ENCODE peak calls at places on chromosomes 12 and 14, in ten cellular contexts. One of them, this sample, is unnamed.

GRCh38 chr12:113403435-113404415 is at the start of gene SDS:
- DNase-seq in stimulated activated CD4-positive, alpha-beta T cell treated with anti-CD3 and anti-CD28 coated beads, Interleukin-4, amount 100 ng/mL, for 48 hours: no peak
- DNase-seq in activated CD4-positive, alpha-beta T cell treated with anti-CD3 and anti-CD28 coated beads, Interleukin-2, amount 50 U/mL, for 48 hours: no peak
- DNase-seq in NCI-H1436 treated with DMSO at 0.1 percent for 48 hours: no peak
- DNase-seq in anterior cingulate cortex: peak; percentile 30
- DNase-seq in DMS79 treated with DMSO at 0.1 percent for 48 hours: no peak
- DNase-seq in MCF 10A: peak; percentile 71
- DNase-seq in K562: peak; percentile 51
- DNase-seq in BJ: no peak
- DNase-seq in adrenal gland: peak; percentile 84
- DNase-seq in this sample: peak; percentile 43

GRCh38 chr14:23399136-23399535 is 8.9 kb downstream of the MYH6 start:
- DNase-seq in MCF 10A: no peak
- DNase-seq in activated CD4-positive, alpha-beta T cell treated with anti-CD3 and anti-CD28 coated beads, Interleukin-2, amount 50 U/mL, for 48 hours: no peak
- DNase-seq in BJ: no peak
- DNase-seq in adrenal gland: no peak
- DNase-seq in anterior cingulate cortex: no peak
- DNase-seq in K562: no peak
- DNase-seq in stimulated activated CD4-positive, alpha-beta T cell treated with anti-CD3 and anti-CD28 coated beads, Interleukin-4, amount 100 ng/mL, for 48 hours: no peak
- DNase-seq in NCI-H1436 treated with DMSO at 0.1 percent for 48 hours: no peak
- DNase-seq in DMS79 treated with DMSO at 0.1 percent for 48 hours: no peak
- DNase-seq in this sample: no peak

GRCh38 chr12:46492471-46493351 is 120.1 kb upstream of the SLC38A2 start:
- DNase-seq in BJ: no peak
- DNase-seq in anterior cingulate cortex: no peak
- DNase-seq in DMS79 treated with DMSO at 0.1 percent for 48 hours: no peak
- DNase-seq in adrenal gland: no peak
- DNase-seq in activated CD4-positive, alpha-beta T cell treated with anti-CD3 and anti-CD28 coated beads, Interleukin-2, amount 50 U/mL, for 48 hours: no peak
- DNase-seq in NCI-H1436 treated with DMSO at 0.1 percent for 48 hours: no peak
- DNase-seq in MCF 10A: peak; percentile 88
- DNase-seq in K562: no peak
- DNase-seq in stimulated activated CD4-positive, alpha-beta T cell treated with anti-CD3 and anti-CD28 coated beads, Interleukin-4, amount 100 ng/mL, for 48 hours: no peak
- DNase-seq in this sample: peak; percentile 33

GRCh38 chr14:61188196-61188595 is 92.9 kb downstream of the TMEM30B start:
- DNase-seq in NCI-H1436 treated with DMSO at 0.1 percent for 48 hours: no peak
- DNase-seq in stimulated activated CD4-positive, alpha-beta T cell treated with anti-CD3 and anti-CD28 coated beads, Interleukin-4, amount 100 ng/mL, for 48 hours: no peak
- DNase-seq in adrenal gland: peak; percentile 41
- DNase-seq in BJ: no peak
- DNase-seq in anterior cingulate cortex: no peak
- DNase-seq in MCF 10A: no peak
- DNase-seq in DMS79 treated with DMSO at 0.1 percent for 48 hours: no peak
- DNase-seq in K562: no peak
- DNase-seq in activated CD4-positive, alpha-beta T cell treated with anti-CD3 and anti-CD28 coated beads, Interleukin-2, amount 50 U/mL, for 48 hours: no peak
- DNase-seq in this sample: no peak

GRCh38 chr12:118064608-118065007 is 3.6 kb upstream of the WSB2 start:
- DNase-seq in stimulated activated CD4-positive, alpha-beta T cell treated with anti-CD3 and anti-CD28 coated beads, Interleukin-4, amount 100 ng/mL, for 48 hours: no peak
- DNase-seq in K562: no peak
- DNase-seq in NCI-H1436 treated with DMSO at 0.1 percent for 48 hours: no peak
- DNase-seq in BJ: no peak
- DNase-seq in DMS79 treated with DMSO at 0.1 percent for 48 hours: peak; percentile 10
- DNase-seq in adrenal gland: no peak
- DNase-seq in anterior cingulate cortex: no peak
- DNase-seq in MCF 10A: no peak
- DNase-seq in activated CD4-positive, alpha-beta T cell treated with anti-CD3 and anti-CD28 coated beads, Interleukin-2, amount 50 U/mL, for 48 hours: no peak
- DNase-seq in this sample: no peak

GRCh38 chr12:121165316-121165715 is 32.6 kb downstream of the P2RX7 start:
- DNase-seq in BJ: no peak
- DNase-seq in K562: no peak
- DNase-seq in activated CD4-positive, alpha-beta T cell treated with anti-CD3 and anti-CD28 coated beads, Interleukin-2, amount 50 U/mL, for 48 hours: no peak
- DNase-seq in DMS79 treated with DMSO at 0.1 percent for 48 hours: no peak
- DNase-seq in NCI-H1436 treated with DMSO at 0.1 percent for 48 hours: no peak
- DNase-seq in anterior cingulate cortex: no peak
- DNase-seq in adrenal gland: no peak
- DNase-seq in MCF 10A: no peak
- DNase-seq in stimulated activated CD4-positive, alpha-beta T cell treated with anti-CD3 and anti-CD28 coated beads, Interleukin-4, amount 100 ng/mL, for 48 hours: no peak
- DNase-seq in this sample: no peak

GRCh38 chr12:78568326-78569020 is 296.1 kb upstream of the SYT1 start:
- DNase-seq in MCF 10A: no peak
- DNase-seq in anterior cingulate cortex: no peak
- DNase-seq in K562: no peak
- DNase-seq in NCI-H1436 treated with DMSO at 0.1 percent for 48 hours: no peak
- DNase-seq in adrenal gland: no peak
- DNase-seq in activated CD4-positive, alpha-beta T cell treated with anti-CD3 and anti-CD28 coated beads, Interleukin-2, amount 50 U/mL, for 48 hours: no peak
- DNase-seq in DMS79 treated with DMSO at 0.1 percent for 48 hours: no peak
- DNase-seq in stimulated activated CD4-positive, alpha-beta T cell treated with anti-CD3 and anti-CD28 coated beads, Interleukin-4, amount 100 ng/mL, for 48 hours: no peak
- DNase-seq in BJ: peak; percentile 9
- DNase-seq in this sample: no peak

GRCh38 chr12:131940121-131940520 is 9.6 kb upstream of the EP400 start:
- DNase-seq in anterior cingulate cortex: no peak
- DNase-seq in NCI-H1436 treated with DMSO at 0.1 percent for 48 hours: no peak
- DNase-seq in K562: no peak
- DNase-seq in DMS79 treated with DMSO at 0.1 percent for 48 hours: no peak
- DNase-seq in stimulated activated CD4-positive, alpha-beta T cell treated with anti-CD3 and anti-CD28 coated beads, Interleukin-4, amount 100 ng/mL, for 48 hours: no peak
- DNase-seq in adrenal gland: no peak
- DNase-seq in BJ: no peak
- DNase-seq in activated CD4-positive, alpha-beta T cell treated with anti-CD3 and anti-CD28 coated beads, Interleukin-2, amount 50 U/mL, for 48 hours: no peak
- DNase-seq in MCF 10A: peak; percentile 87
- DNase-seq in this sample: no peak

GRCh38 chr14:92409069-92409468 is 86.1 kb downstream of the SLC24A4 start:
- DNase-seq in MCF 10A: peak; percentile 40
- DNase-seq in BJ: no peak
- DNase-seq in DMS79 treated with DMSO at 0.1 percent for 48 hours: no peak
- DNase-seq in K562: no peak
- DNase-seq in activated CD4-positive, alpha-beta T cell treated with anti-CD3 and anti-CD28 coated beads, Interleukin-2, amount 50 U/mL, for 48 hours: no peak
- DNase-seq in NCI-H1436 treated with DMSO at 0.1 percent for 48 hours: no peak
- DNase-seq in stimulated activated CD4-positive, alpha-beta T cell treated with anti-CD3 and anti-CD28 coated beads, Interleukin-4, amount 100 ng/mL, for 48 hours: no peak
- DNase-seq in anterior cingulate cortex: no peak
- DNase-seq in adrenal gland: no peak
- DNase-seq in this sample: no peak

GRCh38 chr12:58750484-58750883 is 169.8 kb downstream of the LRIG3 start:
- DNase-seq in K562: no peak
- DNase-seq in stimulated activated CD4-positive, alpha-beta T cell treated with anti-CD3 and anti-CD28 coated beads, Interleukin-4, amount 100 ng/mL, for 48 hours: no peak
- DNase-seq in BJ: peak; percentile 88
- DNase-seq in anterior cingulate cortex: no peak
- DNase-seq in adrenal gland: no peak
- DNase-seq in DMS79 treated with DMSO at 0.1 percent for 48 hours: no peak
- DNase-seq in NCI-H1436 treated with DMSO at 0.1 percent for 48 hours: no peak
- DNase-seq in activated CD4-positive, alpha-beta T cell treated with anti-CD3 and anti-CD28 coated beads, Interleukin-2, amount 50 U/mL, for 48 hours: no peak
- DNase-seq in MCF 10A: peak; percentile 95
- DNase-seq in this sample: no peak

GRCh38 chr14:69769623-69770022 is 2.7 kb downstream of the SRSF5 start:
- DNase-seq in activated CD4-positive, alpha-beta T cell treated with anti-CD3 and anti-CD28 coated beads, Interleukin-2, amount 50 U/mL, for 48 hours: no peak
- DNase-seq in anterior cingulate cortex: no peak
- DNase-seq in NCI-H1436 treated with DMSO at 0.1 percent for 48 hours: no peak
- DNase-seq in DMS79 treated with DMSO at 0.1 percent for 48 hours: no peak
- DNase-seq in MCF 10A: no peak
- DNase-seq in stimulated activated CD4-positive, alpha-beta T cell treated with anti-CD3 and anti-CD28 coated beads, Interleukin-4, amount 100 ng/mL, for 48 hours: no peak
- DNase-seq in adrenal gland: peak; percentile 15
- DNase-seq in BJ: no peak
- DNase-seq in K562: no peak
- DNase-seq in this sample: no peak

GRCh38 chr12:89731064-89731463 is 22.4 kb upstream of the ATP2B1 start:
- DNase-seq in NCI-H1436 treated with DMSO at 0.1 percent for 48 hours: no peak
- DNase-seq in DMS79 treated with DMSO at 0.1 percent for 48 hours: no peak
- DNase-seq in MCF 10A: no peak
- DNase-seq in BJ: no peak
- DNase-seq in K562: no peak
- DNase-seq in anterior cingulate cortex: no peak
- DNase-seq in activated CD4-positive, alpha-beta T cell treated with anti-CD3 and anti-CD28 coated beads, Interleukin-2, amount 50 U/mL, for 48 hours: no peak
- DNase-seq in stimulated activated CD4-positive, alpha-beta T cell treated with anti-CD3 and anti-CD28 coated beads, Interleukin-4, amount 100 ng/mL, for 48 hours: no peak
- DNase-seq in adrenal gland: no peak
- DNase-seq in this sample: no peak

GRCh38 chr12:55829967-55830600 is 697 bp upstream of the DNAJC14 start:
- DNase-seq in DMS79 treated with DMSO at 0.1 percent for 48 hours: peak; percentile 60
- DNase-seq in adrenal gland: peak; percentile 49
- DNase-seq in activated CD4-positive, alpha-beta T cell treated with anti-CD3 and anti-CD28 coated beads, Interleukin-2, amount 50 U/mL, for 48 hours: no peak
- DNase-seq in anterior cingulate cortex: peak; percentile 94
- DNase-seq in BJ: no peak
- DNase-seq in MCF 10A: peak; percentile 13
- DNase-seq in NCI-H1436 treated with DMSO at 0.1 percent for 48 hours: no peak
- DNase-seq in K562: peak; percentile 80
- DNase-seq in stimulated activated CD4-positive, alpha-beta T cell treated with anti-CD3 and anti-CD28 coated beads, Interleukin-4, amount 100 ng/mL, for 48 hours: no peak
- DNase-seq in this sample: peak; percentile 63

GRCh38 chr14:100100032-100100405 is 34.8 kb downstream of the EVL start:
- DNase-seq in anterior cingulate cortex: no peak
- DNase-seq in BJ: no peak
- DNase-seq in MCF 10A: no peak
- DNase-seq in adrenal gland: no peak
- DNase-seq in DMS79 treated with DMSO at 0.1 percent for 48 hours: no peak
- DNase-seq in activated CD4-positive, alpha-beta T cell treated with anti-CD3 and anti-CD28 coated beads, Interleukin-2, amount 50 U/mL, for 48 hours: no peak
- DNase-seq in K562: no peak
- DNase-seq in stimulated activated CD4-positive, alpha-beta T cell treated with anti-CD3 and anti-CD28 coated beads, Interleukin-4, amount 100 ng/mL, for 48 hours: no peak
- DNase-seq in NCI-H1436 treated with DMSO at 0.1 percent for 48 hours: no peak
- DNase-seq in this sample: no peak

GRCh38 chr12:82124711-82125110 is 233.5 kb downstream of the CCDC59 start:
- DNase-seq in activated CD4-positive, alpha-beta T cell treated with anti-CD3 and anti-CD28 coated beads, Interleukin-2, amount 50 U/mL, for 48 hours: no peak
- DNase-seq in NCI-H1436 treated with DMSO at 0.1 percent for 48 hours: no peak
- DNase-seq in anterior cingulate cortex: no peak
- DNase-seq in BJ: no peak
- DNase-seq in MCF 10A: peak; percentile 76
- DNase-seq in stimulated activated CD4-positive, alpha-beta T cell treated with anti-CD3 and anti-CD28 coated beads, Interleukin-4, amount 100 ng/mL, for 48 hours: no peak
- DNase-seq in K562: no peak
- DNase-seq in DMS79 treated with DMSO at 0.1 percent for 48 hours: no peak
- DNase-seq in adrenal gland: no peak
- DNase-seq in this sample: no peak

GRCh38 chr14:89509891-89510290 is 92.9 kb upstream of the FOXN3 start:
- DNase-seq in adrenal gland: no peak
- DNase-seq in K562: no peak
- DNase-seq in DMS79 treated with DMSO at 0.1 percent for 48 hours: no peak
- DNase-seq in anterior cingulate cortex: no peak
- DNase-seq in BJ: no peak
- DNase-seq in activated CD4-positive, alpha-beta T cell treated with anti-CD3 and anti-CD28 coated beads, Interleukin-2, amount 50 U/mL, for 48 hours: no peak
- DNase-seq in MCF 10A: no peak
- DNase-seq in stimulated activated CD4-positive, alpha-beta T cell treated with anti-CD3 and anti-CD28 coated beads, Interleukin-4, amount 100 ng/mL, for 48 hours: no peak
- DNase-seq in NCI-H1436 treated with DMSO at 0.1 percent for 48 hours: no peak
- DNase-seq in this sample: no peak

GRCh38 chr14:82999802-83000201 is 1466.1 kb upstream of the SEL1L start:
- DNase-seq in anterior cingulate cortex: no peak
- DNase-seq in activated CD4-positive, alpha-beta T cell treated with anti-CD3 and anti-CD28 coated beads, Interleukin-2, amount 50 U/mL, for 48 hours: no peak
- DNase-seq in stimulated activated CD4-positive, alpha-beta T cell treated with anti-CD3 and anti-CD28 coated beads, Interleukin-4, amount 100 ng/mL, for 48 hours: no peak
- DNase-seq in BJ: no peak
- DNase-seq in MCF 10A: peak; percentile 41
- DNase-seq in DMS79 treated with DMSO at 0.1 percent for 48 hours: no peak
- DNase-seq in K562: no peak
- DNase-seq in adrenal gland: no peak
- DNase-seq in NCI-H1436 treated with DMSO at 0.1 percent for 48 hours: no peak
- DNase-seq in this sample: no peak

GRCh38 chr12:114409796-114410520 is 4.0 kb upstream of the TBX5 start:
- DNase-seq in stimulated activated CD4-positive, alpha-beta T cell treated with anti-CD3 and anti-CD28 coated beads, Interleukin-4, amount 100 ng/mL, for 48 hours: no peak
- DNase-seq in NCI-H1436 treated with DMSO at 0.1 percent for 48 hours: no peak
- DNase-seq in activated CD4-positive, alpha-beta T cell treated with anti-CD3 and anti-CD28 coated beads, Interleukin-2, amount 50 U/mL, for 48 hours: no peak
- DNase-seq in MCF 10A: no peak
- DNase-seq in adrenal gland: no peak
- DNase-seq in BJ: no peak
- DNase-seq in anterior cingulate cortex: no peak
- DNase-seq in K562: no peak
- DNase-seq in DMS79 treated with DMSO at 0.1 percent for 48 hours: no peak
- DNase-seq in this sample: no peak

GRCh38 chr14:34650786-34651584 is 21.0 kb upstream of the SNX6 start:
- DNase-seq in MCF 10A: peak; percentile 96
- DNase-seq in DMS79 treated with DMSO at 0.1 percent for 48 hours: no peak
- DNase-seq in NCI-H1436 treated with DMSO at 0.1 percent for 48 hours: no peak
- DNase-seq in adrenal gland: peak; percentile 30
- DNase-seq in anterior cingulate cortex: no peak
- DNase-seq in K562: no peak
- DNase-seq in activated CD4-positive, alpha-beta T cell treated with anti-CD3 and anti-CD28 coated beads, Interleukin-2, amount 50 U/mL, for 48 hours: no peak
- DNase-seq in BJ: peak; percentile 97
- DNase-seq in stimulated activated CD4-positive, alpha-beta T cell treated with anti-CD3 and anti-CD28 coated beads, Interleukin-4, amount 100 ng/mL, for 48 hours: no peak
- DNase-seq in this sample: no peak

GRCh38 chr12:23504641-23505399 is 444.6 kb downstream of the SOX5 start:
- DNase-seq in NCI-H1436 treated with DMSO at 0.1 percent for 48 hours: no peak
- DNase-seq in activated CD4-positive, alpha-beta T cell treated with anti-CD3 and anti-CD28 coated beads, Interleukin-2, amount 50 U/mL, for 48 hours: no peak
- DNase-seq in adrenal gland: no peak
- DNase-seq in K562: no peak
- DNase-seq in BJ: no peak
- DNase-seq in MCF 10A: no peak
- DNase-seq in DMS79 treated with DMSO at 0.1 percent for 48 hours: no peak
- DNase-seq in anterior cingulate cortex: no peak
- DNase-seq in stimulated activated CD4-positive, alpha-beta T cell treated with anti-CD3 and anti-CD28 coated beads, Interleukin-4, amount 100 ng/mL, for 48 hours: no peak
- DNase-seq in this sample: no peak

GRCh38 chr12:131055596-131056233 is 102.0 kb downstream of the ADGRD1 start:
- DNase-seq in adrenal gland: no peak
- DNase-seq in stimulated activated CD4-positive, alpha-beta T cell treated with anti-CD3 and anti-CD28 coated beads, Interleukin-4, amount 100 ng/mL, for 48 hours: no peak
- DNase-seq in MCF 10A: no peak
- DNase-seq in BJ: no peak
- DNase-seq in NCI-H1436 treated with DMSO at 0.1 percent for 48 hours: no peak
- DNase-seq in K562: no peak
- DNase-seq in activated CD4-positive, alpha-beta T cell treated with anti-CD3 and anti-CD28 coated beads, Interleukin-2, amount 50 U/mL, for 48 hours: no peak
- DNase-seq in anterior cingulate cortex: no peak
- DNase-seq in DMS79 treated with DMSO at 0.1 percent for 48 hours: no peak
- DNase-seq in this sample: no peak

GRCh38 chr14:95500772-95501401 is 15.6 kb downstream of the SYNE3 start:
- DNase-seq in DMS79 treated with DMSO at 0.1 percent for 48 hours: no peak
- DNase-seq in stimulated activated CD4-positive, alpha-beta T cell treated with anti-CD3 and anti-CD28 coated beads, Interleukin-4, amount 100 ng/mL, for 48 hours: no peak
- DNase-seq in activated CD4-positive, alpha-beta T cell treated with anti-CD3 and anti-CD28 coated beads, Interleukin-2, amount 50 U/mL, for 48 hours: no peak
- DNase-seq in adrenal gland: peak; percentile 89
- DNase-seq in NCI-H1436 treated with DMSO at 0.1 percent for 48 hours: no peak
- DNase-seq in MCF 10A: peak; percentile 79
- DNase-seq in anterior cingulate cortex: peak; percentile 56
- DNase-seq in BJ: peak; percentile 50
- DNase-seq in K562: no peak
- DNase-seq in this sample: no peak

GRCh38 chr14:93712838-93713724 is 75.2 kb downstream of the PRIMA1 start:
- DNase-seq in DMS79 treated with DMSO at 0.1 percent for 48 hours: peak; percentile 97
- DNase-seq in MCF 10A: peak; percentile 47
- DNase-seq in BJ: no peak
- DNase-seq in stimulated activated CD4-positive, alpha-beta T cell treated with anti-CD3 and anti-CD28 coated beads, Interleukin-4, amount 100 ng/mL, for 48 hours: no peak
- DNase-seq in K562: no peak
- DNase-seq in anterior cingulate cortex: no peak
- DNase-seq in NCI-H1436 treated with DMSO at 0.1 percent for 48 hours: no peak
- DNase-seq in activated CD4-positive, alpha-beta T cell treated with anti-CD3 and anti-CD28 coated beads, Interleukin-2, amount 50 U/mL, for 48 hours: no peak
- DNase-seq in adrenal gland: no peak
- DNase-seq in this sample: no peak

GRCh38 chr14:102321456-102322101 is 2.0 kb downstream of the ZNF839 start:
- DNase-seq in adrenal gland: no peak
- DNase-seq in stimulated activated CD4-positive, alpha-beta T cell treated with anti-CD3 and anti-CD28 coated beads, Interleukin-4, amount 100 ng/mL, for 48 hours: no peak
- DNase-seq in DMS79 treated with DMSO at 0.1 percent for 48 hours: no peak
- DNase-seq in BJ: no peak
- DNase-seq in NCI-H1436 treated with DMSO at 0.1 percent for 48 hours: no peak
- DNase-seq in K562: no peak
- DNase-seq in MCF 10A: no peak
- DNase-seq in anterior cingulate cortex: no peak
- DNase-seq in activated CD4-positive, alpha-beta T cell treated with anti-CD3 and anti-CD28 coated beads, Interleukin-2, amount 50 U/mL, for 48 hours: no peak
- DNase-seq in this sample: no peak

GRCh38 chr12:67534046-67534445 is 114.5 kb upstream of the DYRK2 start:
- DNase-seq in activated CD4-positive, alpha-beta T cell treated with anti-CD3 and anti-CD28 coated beads, Interleukin-2, amount 50 U/mL, for 48 hours: no peak
- DNase-seq in BJ: no peak
- DNase-seq in stimulated activated CD4-positive, alpha-beta T cell treated with anti-CD3 and anti-CD28 coated beads, Interleukin-4, amount 100 ng/mL, for 48 hours: no peak
- DNase-seq in DMS79 treated with DMSO at 0.1 percent for 48 hours: no peak
- DNase-seq in K562: no peak
- DNase-seq in adrenal gland: no peak
- DNase-seq in MCF 10A: peak; percentile 30
- DNase-seq in NCI-H1436 treated with DMSO at 0.1 percent for 48 hours: no peak
- DNase-seq in anterior cingulate cortex: no peak
- DNase-seq in this sample: no peak

GRCh38 chr12:53051881-53052412 is 2.1 kb downstream of the TNS2 start:
- DNase-seq in anterior cingulate cortex: no peak
- DNase-seq in adrenal gland: peak; percentile 33
- DNase-seq in stimulated activated CD4-positive, alpha-beta T cell treated with anti-CD3 and anti-CD28 coated beads, Interleukin-4, amount 100 ng/mL, for 48 hours: no peak
- DNase-seq in activated CD4-positive, alpha-beta T cell treated with anti-CD3 and anti-CD28 coated beads, Interleukin-2, amount 50 U/mL, for 48 hours: no peak
- DNase-seq in NCI-H1436 treated with DMSO at 0.1 percent for 48 hours: no peak
- DNase-seq in DMS79 treated with DMSO at 0.1 percent for 48 hours: no peak
- DNase-seq in K562: no peak
- DNase-seq in MCF 10A: no peak
- DNase-seq in BJ: no peak
- DNase-seq in this sample: peak; percentile 28

GRCh38 chr14:61615743-61616523 is 79.4 kb upstream of the HIF1A start:
- DNase-seq in NCI-H1436 treated with DMSO at 0.1 percent for 48 hours: no peak
- DNase-seq in activated CD4-positive, alpha-beta T cell treated with anti-CD3 and anti-CD28 coated beads, Interleukin-2, amount 50 U/mL, for 48 hours: no peak
- DNase-seq in adrenal gland: no peak
- DNase-seq in K562: no peak
- DNase-seq in stimulated activated CD4-positive, alpha-beta T cell treated with anti-CD3 and anti-CD28 coated beads, Interleukin-4, amount 100 ng/mL, for 48 hours: no peak
- DNase-seq in MCF 10A: no peak
- DNase-seq in anterior cingulate cortex: no peak
- DNase-seq in BJ: no peak
- DNase-seq in DMS79 treated with DMSO at 0.1 percent for 48 hours: no peak
- DNase-seq in this sample: no peak

GRCh38 chr12:46627686-46628085 is 198.1 kb downstream of the SLC38A4 start:
- DNase-seq in anterior cingulate cortex: no peak
- DNase-seq in MCF 10A: no peak
- DNase-seq in BJ: no peak
- DNase-seq in K562: no peak
- DNase-seq in adrenal gland: no peak
- DNase-seq in DMS79 treated with DMSO at 0.1 percent for 48 hours: no peak
- DNase-seq in stimulated activated CD4-positive, alpha-beta T cell treated with anti-CD3 and anti-CD28 coated beads, Interleukin-4, amount 100 ng/mL, for 48 hours: no peak
- DNase-seq in activated CD4-positive, alpha-beta T cell treated with anti-CD3 and anti-CD28 coated beads, Interleukin-2, amount 50 U/mL, for 48 hours: no peak
- DNase-seq in NCI-H1436 treated with DMSO at 0.1 percent for 48 hours: no peak
- DNase-seq in this sample: no peak

This sample was measured in lung.